ENCODE peak calls at places on chromosome 6, in nine cellular contexts. Q is HepG2, M is stomach, L is Peyer's patch, A is heart left ventricle, B is ovary, F is GM12891, C is K562, S is gastrocnemius medialis. U is an unnamed sample.

GRCh38 chr6:3231213-3232016 is 4.0 kb upstream of the TUBB2B start:
- DNase-seq in Q (peak; percentile 80), M (peak; percentile 82), L (peak; percentile 85), A (no peak), B (peak; percentile 55), F (no peak), C (no peak), S (peak; percentile 44), U (peak; percentile 65)

GRCh38 chr6:37623666-37624065 is 74.0 kb downstream of the MDGA1 start:
- DNase-seq in Q (no peak), M (no peak), L (no peak), A (no peak), B (no peak), F (no peak), C (no peak), S (no peak), U (peak; percentile 32)

GRCh38 chr6:17390276-17390675 is 3.1 kb upstream of the CAP2 start:
- DNase-seq in Q (no peak), M (no peak), L (no peak), A (no peak), B (no peak), F (no peak), C (no peak), S (no peak), U (no peak)

GRCh38 chr6:82909551-82909950 is 156.1 kb downstream of the UBE3D start:
- DNase-seq in Q (no peak), M (no peak), L (no peak), A (no peak), B (no peak), F (no peak), C (no peak), S (no peak), U (no peak)

GRCh38 chr6:23591761-23592160 is 534.3 kb upstream of the NRSN1 start:
- DNase-seq in Q (no peak), M (no peak), L (no peak), A (no peak), B (no peak), F (no peak), C (no peak), S (no peak), U (no peak)

GRCh38 chr6:4108561-4109093 is 26.7 kb downstream of the ECI2 start:
- DNase-seq in Q (no peak), M (no peak), L (no peak), A (no peak), B (no peak), F (no peak), C (peak; percentile 16), S (no peak), U (no peak)

GRCh38 chr6:119339941-119340456 is 9.6 kb downstream of the MAN1A1 start:
- DNase-seq in Q (no peak), M (no peak), L (no peak), A (no peak), B (no peak), F (no peak), C (peak; percentile 50), S (no peak), U (no peak)

GRCh38 chr6:36247691-36248090 is 22.2 kb upstream of the PNPLA1 start:
- DNase-seq in Q (no peak), M (no peak), L (no peak), A (no peak), B (no peak), F (no peak), C (no peak), S (no peak), U (no peak)

GRCh38 chr6:3697609-3698008 is 53.9 kb downstream of the PXDC1 start:
- DNase-seq in Q (no peak), M (no peak), L (no peak), A (no peak), B (no peak), F (no peak), C (no peak), S (no peak), U (peak; percentile 32)

GRCh38 chr6:45946352-45946751 is 69.3 kb downstream of the CLIC5 start:
- DNase-seq in Q (peak; percentile 25), M (no peak), L (no peak), A (no peak), B (peak; percentile 45), F (no peak), C (peak; percentile 34), S (no peak), U (no peak)

GRCh38 chr6:140107216-140107615 is 732.8 kb upstream of the CITED2 start:
- DNase-seq in Q (no peak), M (no peak), L (no peak), A (no peak), B (no peak), F (no peak), C (no peak), S (no peak), U (no peak)

GRCh38 chr6:112008482-112008881 is 45.4 kb upstream of the CCN6 start:
- DNase-seq in Q (no peak), M (no peak), L (no peak), A (no peak), B (no peak), F (no peak), C (no peak), S (no peak), U (no peak)

GRCh38 chr6:153735761-153736160 is 303.3 kb upstream of the OPRM1 start:
- DNase-seq in Q (no peak), M (no peak), L (no peak), A (no peak), B (no peak), F (no peak), C (no peak), S (no peak), U (no peak)

GRCh38 chr6:140202964-140203363 is 828.5 kb upstream of the CITED2 start:
- DNase-seq in Q (no peak), M (no peak), L (no peak), A (no peak), B (no peak), F (no peak), C (no peak), S (no peak), U (no peak)

GRCh38 chr6:21842875-21843274 is 249.3 kb downstream of the SOX4 start:
- DNase-seq in Q (no peak), M (no peak), L (no peak), A (no peak), B (no peak), F (no peak), C (no peak), S (no peak), U (no peak)

GRCh38 chr6:31971993-31972708 is at the start of gene DXO:
- DNase-seq in Q (peak; percentile 98), M (peak; percentile 96), L (peak; percentile 98), A (peak; percentile 96), B (peak; percentile 96), F (peak; percentile 99), C (peak; percentile 99), S (peak; percentile 94), U (peak; percentile 99)

GRCh38 chr6:1580585-1580984 is 29.1 kb upstream of the FOXC1 start:
- DNase-seq in Q (no peak), M (no peak), L (no peak), A (no peak), B (no peak), F (no peak), C (no peak), S (no peak), U (no peak)

GRCh38 chr6:166025149-166025898 is 142.3 kb downstream of the TBXT start:
- DNase-seq in Q (no peak), M (no peak), L (no peak), A (no peak), B (no peak), F (no peak), C (no peak), S (no peak), U (no peak)

GRCh38 chr6:20333870-20334269 is 67.8 kb upstream of the E2F3 start:
- DNase-seq in Q (no peak), M (no peak), L (no peak), A (no peak), B (no peak), F (no peak), C (no peak), S (no peak), U (no peak)

GRCh38 chr6:125277838-125278237 is 23.9 kb downstream of the HDDC2 start:
- DNase-seq in Q (no peak), M (no peak), L (no peak), A (no peak), B (no peak), F (no peak), C (no peak), S (no peak), U (no peak)

GRCh38 chr6:56909115-56909907 is 45.6 kb upstream of the BEND6 start:
- DNase-seq in Q (no peak), M (no peak), L (no peak), A (no peak), B (no peak), F (no peak), C (no peak), S (no peak), U (no peak)

GRCh38 chr6:52104979-52105378 is 17.6 kb upstream of the PKHD1 start:
- DNase-seq in Q (no peak), M (no peak), L (no peak), A (no peak), B (no peak), F (no peak), C (no peak), S (no peak), U (no peak)

GRCh38 chr6:43228951-43229802 is at the start of gene DNPH1:
- DNase-seq in Q (peak; percentile 59), M (peak; percentile 81), L (peak; percentile 89), A (peak; percentile 89), B (peak; percentile 75), F (peak; percentile 82), C (peak; percentile 89), S (peak; percentile 47), U (peak; percentile 73)
- TF ChIP-seq POLR2A in Q (peak; percentile 79), M (no peak), L (peak; percentile 53), A (no peak), B (peak; percentile 33), F (peak; percentile 51), C (peak; percentile 82), S (no peak), U (peak; percentile 42)

DNA sequence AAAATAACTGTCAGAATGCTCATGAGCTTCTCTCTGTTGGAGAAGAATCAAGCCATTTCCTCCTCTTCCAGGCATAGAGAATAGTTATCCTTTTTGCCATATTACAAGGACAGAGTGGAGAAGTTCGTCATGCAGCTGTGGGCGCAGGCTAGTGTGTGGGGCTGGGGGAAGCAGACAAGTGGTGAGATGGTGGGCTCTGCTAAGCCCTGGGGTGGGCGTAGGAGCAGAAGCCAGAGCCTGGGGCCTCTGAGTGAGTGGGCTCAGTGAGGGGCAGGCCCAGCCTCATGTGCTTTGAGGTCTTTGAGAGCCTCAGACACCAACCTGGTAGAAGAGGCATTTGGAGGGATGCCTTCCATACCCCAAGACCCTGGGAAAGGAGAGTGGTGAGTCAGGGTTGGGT is 19.4 kb downstream of the ARID1B start:
- DNase-seq in Q (no peak), M (no peak), L (no peak), A (no peak), B (no peak), F (no peak), C (no peak), S (no peak), U (no peak)
- TF ChIP-seq POLR2A in Q (no peak), M (no peak), L (no peak), A (no peak), B (no peak), F (peak; percentile 7), C (no peak), S (no peak), U (no peak)

GRCh38 chr6:26020291-26020982 is 57.8 kb downstream of the TRIM38 start:
- DNase-seq in Q (no peak), M (peak; percentile 88), L (peak; percentile 94), A (peak; percentile 85), B (peak; percentile 84), F (no peak), C (peak; percentile 73), S (peak; percentile 33), U (no peak)
- TF ChIP-seq POLR2A in Q (no peak), M (peak; percentile 99), L (peak; percentile 100), A (peak; percentile 96), B (peak; percentile 100), F (peak; percentile 99), C (peak; percentile 98), S (peak; percentile 97), U (peak; percentile 97)

GRCh38 chr6:54093306-54093705 is 17.9 kb upstream of the MLIP start:
- DNase-seq in Q (no peak), M (no peak), L (no peak), A (no peak), B (no peak), F (no peak), C (no peak), S (no peak), U (no peak)
- TF ChIP-seq POLR2A in Q (no peak), M (no peak), L (no peak), A (no peak), B (no peak), F (no peak), C (no peak), S (no peak), U (no peak)